ENCODE peak calls at places on chromosomes 16 and 17, in four cellular contexts. G is heart right ventricle, O is tibial artery, Q is hepatocyte. W is an unnamed sample.

GRCh38 chr17:78058001-78058400 is 70.6 kb downstream of the TMC6 start:
- DNase-seq in G (no peak), O (no peak), Q (peak), W (no peak)

GRCh38 chr17:10141436-10141835 is 57.0 kb downstream of the GAS7 start:
- DNase-seq in G (no peak), O (no peak), Q (no peak), W (no peak)

GRCh38 chr17:38455288-38455915 is 27.1 kb downstream of the ARHGAP23 start:
- DNase-seq in G (no peak), O (no peak), Q (no peak), W (peak)

GRCh38 chr16:704047-704446 is 1.6 kb downstream of the FBXL16 start:
- DNase-seq in G (no peak), O (no peak), Q (no peak), W (no peak)

GRCh38 chr16:75250809-75251279 is 580 bp downstream of the BCAR1 start:
- DNase-seq in G (no peak), O (peak), Q (peak), W (no peak)

GRCh38 chr17:80513892-80514291 is 30.7 kb upstream of the RPTOR start:
- DNase-seq in G (no peak), O (no peak), Q (no peak), W (no peak)

GRCh38 chr17:64281962-64282752 is 19.1 kb upstream of the TEX2 start:
- DNase-seq in G (peak), O (no peak), Q (peak), W (peak)

GRCh38 chr17:79946352-79947231 is 89.1 kb downstream of the TBC1D16 start:
- DNase-seq in G (no peak), O (peak), Q (no peak), W (peak)

GRCh38 chr17:65027305-65027704 is 29.2 kb downstream of the GNA13 start:
- DNase-seq in G (no peak), O (no peak), Q (peak), W (peak)

GRCh38 chr17:38333635-38334295 is 10.0 kb downstream of the GPR179 start:
- DNase-seq in G (no peak), O (no peak), Q (peak), W (peak)

GRCh38 chr16:74626741-74627416 is 20.0 kb upstream of the GLG1 start:
- DNase-seq in G (no peak), O (no peak), Q (no peak), W (no peak)

GRCh38 chr17:71444011-71444574 is 676.7 kb upstream of the SOX9 start:
- DNase-seq in G (no peak), O (no peak), Q (no peak), W (no peak)

GRCh38 chr16:1912215-1912543 is 6.0 kb downstream of the HS3ST6 start:
- DNase-seq in G (no peak), O (no peak), Q (no peak), W (no peak)

GRCh38 chr17:75771334-75772281 is 6.6 kb upstream of the GALK1 start:
- DNase-seq in G (no peak), O (peak), Q (peak), W (no peak)

GRCh38 chr17:82018152-82019041 is 4.3 kb downstream of the CENPX start:
- DNase-seq in G (no peak), O (no peak), Q (no peak), W (no peak)

GRCh38 chr16:81276323-81276722 is 37.8 kb downstream of the BCO1 start:
- DNase-seq in G (no peak), O (no peak), Q (no peak), W (no peak)
- H3K27ac ChIP-seq in G (no peak), O (no peak), Q (peak), W (no peak)

GRCh38 chr16:29158031-29158430 is 173.2 kb downstream of the LAT start:
- DNase-seq in G (no peak), O (no peak), Q (no peak), W (no peak)
- H3K27ac ChIP-seq in G (peak), O (peak), Q (no peak), W (no peak)

DNA sequence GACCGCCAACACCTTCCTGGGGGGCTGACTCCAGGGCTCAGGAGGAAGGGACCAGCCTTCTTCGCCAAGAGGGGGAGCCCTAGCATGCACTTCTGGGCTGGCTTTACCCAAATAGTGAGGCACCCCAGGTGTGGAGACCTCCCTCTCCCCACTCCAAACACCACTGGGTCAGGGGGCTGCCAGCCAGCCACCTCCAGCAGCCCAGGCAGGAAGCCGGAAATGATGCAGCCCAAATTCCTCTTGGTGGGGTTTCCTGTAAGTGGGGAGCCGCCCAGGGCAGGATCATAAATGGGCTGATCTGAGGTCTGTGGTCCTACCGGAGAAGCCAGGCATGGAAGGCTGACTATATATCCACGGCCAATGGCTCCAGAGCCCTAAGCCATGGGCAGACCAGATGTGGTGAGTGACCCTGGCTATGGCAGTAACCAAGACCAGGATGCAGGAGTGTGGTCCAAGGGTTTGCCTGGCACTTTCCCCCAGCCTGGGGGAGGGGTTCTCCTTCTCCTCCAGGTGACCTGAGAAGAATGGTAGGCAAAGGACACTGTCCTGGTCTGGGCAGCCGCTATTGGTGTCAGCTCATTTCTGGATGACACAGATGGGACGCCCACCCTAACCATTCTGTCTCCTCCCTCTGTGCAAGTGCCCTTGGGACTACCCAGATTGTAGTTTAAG is 4.2 kb downstream of the GIT1 start:
- DNase-seq in G (peak), O (peak), Q (no peak), W (no peak)
- H3K27ac ChIP-seq in G (peak), O (peak), Q (no peak), W (no peak)

GRCh38 chr17:74276051-74276476 is 2.0 kb downstream of the DNAI2 start:
- DNase-seq in G (peak), O (no peak), Q (no peak), W (no peak)
- H3K27ac ChIP-seq in G (peak), O (no peak), Q (no peak), W (no peak)

DNA sequence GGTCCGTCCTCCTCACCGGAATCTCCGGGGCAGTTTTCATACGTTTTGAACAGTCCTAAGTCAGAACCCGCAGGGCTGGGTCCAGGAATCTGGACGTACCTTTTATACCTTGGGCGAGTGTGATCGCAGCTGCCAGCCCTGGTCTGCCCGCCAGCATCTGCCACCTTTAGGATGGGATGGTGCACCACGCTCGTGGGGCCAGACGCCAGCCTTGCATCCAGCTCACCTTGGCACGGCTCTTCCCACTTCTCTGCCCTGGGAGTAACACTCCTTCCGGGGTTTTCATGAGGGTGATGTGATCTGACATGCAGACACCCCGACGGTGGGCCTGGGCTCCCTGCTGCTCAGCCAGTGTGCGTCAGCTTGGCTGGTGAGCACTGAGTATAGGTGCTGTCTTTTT is 66.6 kb upstream of the ZNF469 start:
- DNase-seq in G (no peak), O (no peak), Q (no peak), W (no peak)
- H3K27ac ChIP-seq in G (no peak), O (no peak), Q (no peak), W (no peak)

DNA sequence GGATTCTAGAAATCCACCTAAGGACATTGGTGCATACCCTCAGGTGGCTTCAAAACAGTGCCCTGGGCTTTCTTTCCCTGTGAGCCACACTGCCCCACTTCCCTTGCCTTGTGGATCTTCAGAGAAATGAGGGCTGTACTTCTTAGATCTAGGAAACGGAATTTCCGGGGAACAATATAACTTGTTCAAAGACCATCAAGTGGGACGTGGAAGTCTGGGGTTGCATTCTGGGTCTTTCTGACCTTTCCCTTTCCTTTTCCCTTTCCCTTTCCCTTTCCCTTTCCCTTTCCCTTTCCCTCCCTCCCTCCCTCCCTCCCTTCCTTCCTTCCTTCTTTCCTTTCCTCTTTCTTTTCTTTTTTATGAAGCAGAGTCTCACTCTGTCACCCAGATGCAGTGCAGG is 97.1 kb upstream of the SALL1 start:
- DNase-seq in G (no peak), O (no peak), Q (no peak), W (no peak)
- H3K27ac ChIP-seq in G (no peak), O (no peak), Q (no peak), W (no peak)

GRCh38 chr16:86575754-86576557 is 2.4 kb upstream of the FOXL1 start:
- DNase-seq in G (peak), O (peak), Q (peak), W (peak)
- H3K27ac ChIP-seq in G (peak), O (peak), Q (peak), W (no peak)

DNA sequence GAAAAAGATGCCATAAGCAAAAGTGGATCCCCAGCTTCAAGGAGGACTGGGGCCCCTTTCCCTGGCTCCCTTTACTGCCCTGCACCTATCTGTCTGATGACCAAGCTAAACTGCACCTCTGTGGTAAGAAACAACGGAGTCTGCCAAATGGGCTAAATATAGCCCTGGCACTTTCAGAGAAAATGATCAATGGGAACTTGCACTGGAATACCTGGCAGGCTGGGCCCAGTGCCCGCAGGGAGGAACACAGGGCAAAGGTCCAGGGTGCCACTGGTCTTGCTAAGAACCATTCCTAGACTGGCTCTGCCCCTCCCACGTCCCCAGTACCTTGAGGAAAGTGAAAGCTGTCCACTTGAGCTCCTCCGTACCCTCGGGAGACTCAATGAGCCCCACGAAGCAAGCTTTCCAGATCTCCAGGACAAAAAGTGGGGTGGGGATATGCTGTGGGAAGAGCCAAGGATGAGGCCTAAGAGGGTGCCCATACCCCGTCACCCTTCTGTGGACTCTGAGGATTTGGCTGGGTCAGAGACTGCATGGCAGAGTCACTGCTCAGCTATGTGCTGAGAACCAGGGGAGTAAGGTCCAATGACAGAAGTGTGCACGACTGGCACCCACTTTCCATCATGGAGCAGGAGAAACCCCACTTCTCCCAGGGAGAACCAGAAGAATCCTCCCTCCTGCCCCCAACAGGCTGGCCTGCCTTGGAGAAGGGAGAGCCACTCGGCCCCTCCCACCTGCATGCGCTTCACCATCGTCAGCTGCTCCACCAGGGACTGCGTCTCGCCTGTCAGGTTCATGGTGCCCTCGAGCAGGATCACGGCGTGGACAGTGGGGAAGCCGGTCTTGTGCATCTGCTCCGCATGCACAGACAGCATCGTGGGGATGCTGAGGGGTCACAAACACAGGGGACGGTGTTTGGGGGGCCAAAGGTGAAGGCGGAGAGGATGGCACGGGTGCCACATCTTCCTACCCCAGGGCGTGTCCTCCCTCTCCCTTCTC is 17.4 kb downstream of the CSF3 start:
- DNase-seq in G (peak), O (no peak), Q (no peak), W (no peak)
- H3K27ac ChIP-seq in G (peak), O (no peak), Q (no peak), W (no peak)